ENCODE peak calls at places on chromosomes 13 and 19, in four cellular contexts. J, T, Z and F are unnamed samples.

GRCh38 chr13:35475131-35475959 is 1.1 kb downstream of the MAB21L1 start:
- DNase-seq in J (no peak), T (no peak), Z (no peak), F (peak; percentile 41)

GRCh38 chr13:25971499-25972145 is 80.2 kb downstream of the SHISA2 start:
- DNase-seq in J (no peak), T (no peak), Z (no peak), F (no peak)

GRCh38 chr19:4380254-4380727 is 20.1 kb downstream of the SH3GL1 start:
- DNase-seq in J (no peak), T (no peak), Z (no peak), F (no peak)

GRCh38 chr13:113493315-113493951 is 2.9 kb upstream of the DCUN1D2 start:
- DNase-seq in J (peak; percentile 16), T (no peak), Z (peak; percentile 90), F (peak; percentile 22)

GRCh38 chr13:35512271-35512920 is 35.9 kb upstream of the MAB21L1 start:
- DNase-seq in J (no peak), T (no peak), Z (no peak), F (no peak)

GRCh38 chr19:13069415-13070369 is 33.0 kb downstream of the LYL1 start:
- DNase-seq in J (no peak), T (peak; percentile 91), Z (no peak), F (no peak)

GRCh38 chr19:3507371-3508120 is 1.4 kb downstream of the FZR1 start:
- DNase-seq in J (no peak), T (peak; percentile 54), Z (peak; percentile 74), F (no peak)

GRCh38 chr19:56840452-56841193 is at the start of the genes PEG3 and ZIM2:
- DNase-seq in J (no peak), T (no peak), Z (peak; percentile 85), F (no peak)

GRCh38 chr13:62875118-62875640 is 1459.5 kb upstream of the PCDH20 start:
- DNase-seq in J (no peak), T (no peak), Z (no peak), F (no peak)

GRCh38 chr13:35858665-35859064 is 272.5 kb downstream of the DCLK1 start:
- DNase-seq in J (no peak), T (no peak), Z (no peak), F (no peak)

GRCh38 chr19:58397533-58398037 is 2.1 kb downstream of the RNF225 start:
- DNase-seq in J (no peak), T (no peak), Z (no peak), F (no peak)

GRCh38 chr13:112773601-112774447 is 84.0 kb downstream of the ATP11A start:
- DNase-seq in J (no peak), T (no peak), Z (no peak), F (no peak)

GRCh38 chr13:46386996-46387851 is at the start of gene RUBCNL:
- DNase-seq in J (no peak), T (peak; percentile 8), Z (no peak), F (peak; percentile 45)

GRCh38 chr13:43129511-43130130 is 106.2 kb downstream of the DNAJC15 start:
- DNase-seq in J (no peak), T (no peak), Z (no peak), F (no peak)

GRCh38 chr13:46899801-46900200 is 2.9 kb upstream of the HTR2A start:
- DNase-seq in J (no peak), T (no peak), Z (no peak), F (no peak)

GRCh38 chr19:55738302-55738701 is at the start of gene NLRP9:
- DNase-seq in J (no peak), T (no peak), Z (no peak), F (no peak)

GRCh38 chr13:99200433-99201167 is at the start of gene UBAC2:
- DNase-seq in J (peak; percentile 89), T (peak; percentile 93), Z (peak; percentile 89), F (peak; percentile 97)

GRCh38 chr13:21318891-21319532 is 140.1 kb downstream of the ZDHHC20 start:
- DNase-seq in J (no peak), T (no peak), Z (no peak), F (no peak)

GRCh38 chr13:92842145-92842544 is 384.5 kb upstream of the GPC6 start:
- DNase-seq in J (no peak), T (no peak), Z (no peak), F (no peak)

GRCh38 chr13:51795419-51795818 is 8.5 kb downstream of the DHRS12 start:
- DNase-seq in J (no peak), T (no peak), Z (no peak), F (no peak)

GRCh38 chr13:24097064-24097463 is 63.5 kb upstream of the SPATA13 start:
- DNase-seq in J (peak; percentile 16), T (no peak), Z (peak; percentile 71), F (no peak)

GRCh38 chr19:50959731-50960500 is 7.1 kb upstream of the KLK5 start:
- DNase-seq in J (no peak), T (no peak), Z (no peak), F (no peak)
- TF ChIP-seq FOXK2 in J (no peak), T (no peak), Z (no peak), F (no peak)

GRCh38 chr19:1041835-1042685 is 2.2 kb downstream of the ABCA7 start:
- DNase-seq in J (no peak), T (peak; percentile 64), Z (no peak), F (no peak)
- TF ChIP-seq FOXK2 in J (no peak), T (peak; percentile 49), Z (no peak), F (no peak)

DNA sequence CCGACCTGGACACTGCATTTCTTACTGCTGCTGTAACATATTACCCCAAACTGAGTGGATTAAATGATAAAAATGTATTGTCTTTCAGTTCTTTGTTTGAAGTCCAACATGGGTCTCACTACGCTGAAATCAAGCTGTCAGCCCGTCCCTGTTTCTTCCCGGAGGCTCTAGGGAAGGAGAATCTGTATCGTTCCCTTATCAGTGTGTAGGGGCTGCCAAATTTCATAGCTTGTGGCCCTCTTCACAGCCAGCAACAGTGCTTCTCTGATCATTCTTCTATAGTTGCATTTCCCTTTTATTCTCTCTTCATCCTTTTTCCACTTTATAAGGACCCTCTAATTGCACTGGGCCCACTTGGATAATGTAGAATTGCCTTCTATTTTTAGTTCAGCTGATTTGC is 10.1 kb downstream of the ZNF234 start:
- DNase-seq in J (no peak), T (no peak), Z (no peak), F (no peak)
- TF ChIP-seq FOXK2 in J (no peak), T (no peak), Z (no peak), F (no peak)

GRCh38 chr13:69477451-69477850 is 630.2 kb upstream of the ATXN8OS start:
- DNase-seq in J (no peak), T (no peak), Z (no peak), F (no peak)

GRCh38 chr13:69468624-69469023 is 639.0 kb upstream of the ATXN8OS start:
- DNase-seq in J (no peak), T (no peak), Z (no peak), F (no peak)

GRCh38 chr13:69474286-69474685 is 633.3 kb upstream of the ATXN8OS start:
- DNase-seq in J (no peak), T (no peak), Z (no peak), F (no peak)
- TF ChIP-seq FOXK2 in J (no peak), T (no peak), Z (no peak), F (no peak)

DNA sequence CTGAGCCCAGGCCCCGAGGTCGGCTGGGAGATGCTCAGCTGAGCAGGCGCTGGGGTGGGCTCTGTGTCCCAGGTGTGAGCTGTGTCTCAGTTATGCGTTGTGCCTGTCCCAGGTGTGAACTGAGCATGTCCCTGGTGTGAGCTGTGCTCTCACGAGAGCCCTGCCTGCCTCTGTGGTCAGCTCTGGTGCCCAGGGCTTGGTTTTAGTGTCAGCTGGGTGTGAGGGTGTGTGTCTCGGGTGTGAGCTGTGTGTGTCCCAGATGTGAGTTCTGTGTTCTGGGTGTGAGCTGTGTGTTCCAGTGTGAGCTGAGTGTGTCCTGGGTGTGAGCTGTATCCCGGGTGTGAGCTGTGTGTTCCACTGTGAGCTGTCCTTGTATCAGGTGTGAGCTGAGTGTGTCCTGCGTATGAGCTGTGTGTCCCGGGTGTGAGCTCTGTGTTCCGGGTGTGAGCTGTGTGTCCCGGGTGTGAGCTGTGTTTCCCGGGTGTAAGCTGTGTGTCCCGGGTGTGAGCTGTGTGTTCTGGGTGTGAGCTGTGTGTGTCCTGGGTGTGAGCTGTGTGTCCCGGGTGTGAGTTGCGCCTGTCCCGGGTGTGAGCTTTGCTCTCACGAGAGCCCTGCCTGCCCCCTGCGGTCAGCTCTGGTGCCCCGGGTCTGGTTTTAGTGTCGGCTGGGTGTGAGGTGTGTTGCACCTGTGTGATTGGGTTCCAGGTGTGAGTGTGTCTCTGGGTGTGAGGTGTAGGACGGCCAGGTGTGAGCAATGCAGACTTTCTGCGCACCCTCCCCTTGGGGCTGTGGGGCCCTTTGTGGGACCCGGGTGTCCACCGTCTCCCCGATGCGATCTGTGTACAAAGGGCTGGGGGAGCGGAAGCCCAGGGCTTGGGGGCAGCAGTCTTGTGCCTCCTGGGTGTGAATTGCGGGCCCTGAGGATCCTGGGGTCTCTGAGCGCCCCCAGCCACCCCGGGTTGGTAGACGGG is 7.1 kb upstream of the PEAK3 start:
- DNase-seq in J (no peak), T (no peak), Z (no peak), F (no peak)
- TF ChIP-seq FOXK2 in J (no peak), T (no peak), Z (no peak), F (no peak)

GRCh38 chr19:35345671-35346111 is 2.0 kb upstream of the FFAR1 start:
- DNase-seq in J (no peak), T (no peak), Z (no peak), F (no peak)
- TF ChIP-seq FOXK2 in J (no peak), T (no peak), Z (no peak), F (no peak)

GRCh38 chr19:30208661-30209060 is 163.5 kb upstream of the ZNF536 start:
- DNase-seq in J (no peak), T (no peak), Z (no peak), F (no peak)
- TF ChIP-seq FOXK2 in J (no peak), T (no peak), Z (no peak), F (no peak)